ENCODE peak calls at places on chromosome X, in nine cellular contexts. One of them, this sample, is unnamed.

GRCh38 chrX:50711907-50712306 is 102.1 kb downstream of the SHROOM4 start:
- DNase-seq in adrenal gland: no peak
- DNase-seq in HCT116: no peak
- DNase-seq in IMR-90: no peak
- DNase-seq in right atrium auricular region: no peak
- DNase-seq in coronary artery: no peak
- DNase-seq in endothelial cell: no peak
- DNase-seq in neural crest cell: no peak
- DNase-seq in A549: no peak
- DNase-seq in this sample: no peak

GRCh38 chrX:129606918-129607317 is 47.8 kb downstream of the APLN start:
- DNase-seq in adrenal gland: peak
- DNase-seq in HCT116: peak
- DNase-seq in IMR-90: peak
- DNase-seq in right atrium auricular region: peak
- DNase-seq in coronary artery: no peak
- DNase-seq in endothelial cell: peak
- DNase-seq in neural crest cell: peak
- DNase-seq in A549: peak
- DNase-seq in this sample: peak

GRCh38 chrX:23317799-23318724 is 16.6 kb upstream of the PTCHD1 start:
- DNase-seq in adrenal gland: no peak
- DNase-seq in HCT116: no peak
- DNase-seq in IMR-90: no peak
- DNase-seq in right atrium auricular region: no peak
- DNase-seq in coronary artery: no peak
- DNase-seq in endothelial cell: peak
- DNase-seq in neural crest cell: peak
- DNase-seq in A549: peak
- DNase-seq in this sample: no peak

GRCh38 chrX:13938053-13938765 is 91.5 kb downstream of the GEMIN8 start:
- DNase-seq in adrenal gland: peak
- DNase-seq in HCT116: no peak
- DNase-seq in IMR-90: peak
- DNase-seq in right atrium auricular region: no peak
- DNase-seq in coronary artery: no peak
- DNase-seq in endothelial cell: peak
- DNase-seq in neural crest cell: peak
- DNase-seq in A549: peak
- DNase-seq in this sample: no peak

GRCh38 chrX:773292-774025 is 142.9 kb downstream of the SHOX start:
- DNase-seq in adrenal gland: no peak
- DNase-seq in HCT116: no peak
- DNase-seq in IMR-90: no peak
- DNase-seq in right atrium auricular region: no peak
- DNase-seq in coronary artery: peak
- DNase-seq in endothelial cell: no peak
- DNase-seq in neural crest cell: no peak
- DNase-seq in A549: no peak
- DNase-seq in this sample: no peak

GRCh38 chrX:155069414-155069813 is 1.5 kb downstream of the CMC4 start:
- DNase-seq in adrenal gland: no peak
- DNase-seq in HCT116: no peak
- DNase-seq in IMR-90: no peak
- DNase-seq in right atrium auricular region: no peak
- DNase-seq in coronary artery: no peak
- DNase-seq in endothelial cell: no peak
- DNase-seq in neural crest cell: no peak
- DNase-seq in A549: no peak
- DNase-seq in this sample: no peak

GRCh38 chrX:56462389-56462788 is 101.0 kb upstream of the UBQLN2 start:
- DNase-seq in adrenal gland: no peak
- DNase-seq in HCT116: no peak
- DNase-seq in IMR-90: no peak
- DNase-seq in right atrium auricular region: no peak
- DNase-seq in coronary artery: no peak
- DNase-seq in endothelial cell: no peak
- DNase-seq in neural crest cell: no peak
- DNase-seq in A549: no peak
- DNase-seq in this sample: no peak

GRCh38 chrX:97672138-97672537 is 788.4 kb downstream of the RPA4 start:
- DNase-seq in adrenal gland: no peak
- DNase-seq in HCT116: no peak
- DNase-seq in IMR-90: no peak
- DNase-seq in right atrium auricular region: no peak
- DNase-seq in coronary artery: no peak
- DNase-seq in endothelial cell: no peak
- DNase-seq in neural crest cell: no peak
- DNase-seq in A549: no peak
- DNase-seq in this sample: no peak

GRCh38 chrX:637660-638481 is 7.3 kb downstream of the SHOX start:
- DNase-seq in adrenal gland: no peak
- DNase-seq in HCT116: no peak
- DNase-seq in IMR-90: no peak
- DNase-seq in right atrium auricular region: no peak
- DNase-seq in coronary artery: no peak
- DNase-seq in endothelial cell: no peak
- DNase-seq in neural crest cell: no peak
- DNase-seq in A549: no peak
- DNase-seq in this sample: no peak

GRCh38 chrX:123188081-123188480 is 4.0 kb downstream of the GRIA3 start:
- DNase-seq in adrenal gland: peak
- DNase-seq in HCT116: no peak
- DNase-seq in IMR-90: no peak
- DNase-seq in right atrium auricular region: no peak
- DNase-seq in coronary artery: no peak
- DNase-seq in endothelial cell: no peak
- DNase-seq in neural crest cell: no peak
- DNase-seq in A549: no peak
- DNase-seq in this sample: peak

GRCh38 chrX:19758536-19758935 is 128.9 kb downstream of the SH3KBP1 start:
- DNase-seq in adrenal gland: no peak
- DNase-seq in HCT116: no peak
- DNase-seq in IMR-90: no peak
- DNase-seq in right atrium auricular region: no peak
- DNase-seq in coronary artery: no peak
- DNase-seq in endothelial cell: no peak
- DNase-seq in neural crest cell: no peak
- DNase-seq in A549: no peak
- DNase-seq in this sample: peak

GRCh38 chrX:109931677-109932076 is 71.2 kb upstream of the TMEM164 start:
- DNase-seq in adrenal gland: no peak
- DNase-seq in HCT116: no peak
- DNase-seq in IMR-90: no peak
- DNase-seq in right atrium auricular region: no peak
- DNase-seq in coronary artery: no peak
- DNase-seq in endothelial cell: no peak
- DNase-seq in neural crest cell: no peak
- DNase-seq in A549: no peak
- DNase-seq in this sample: no peak

GRCh38 chrX:80765226-80765625 is 44.5 kb downstream of the BRWD3 start:
- DNase-seq in adrenal gland: no peak
- DNase-seq in HCT116: no peak
- DNase-seq in IMR-90: peak
- DNase-seq in right atrium auricular region: no peak
- DNase-seq in coronary artery: no peak
- DNase-seq in endothelial cell: no peak
- DNase-seq in neural crest cell: no peak
- DNase-seq in A549: peak
- DNase-seq in this sample: peak

GRCh38 chrX:107450823-107451509 is 1.5 kb downstream of the FRMPD3 start:
- DNase-seq in adrenal gland: no peak
- DNase-seq in HCT116: no peak
- DNase-seq in IMR-90: no peak
- DNase-seq in right atrium auricular region: no peak
- DNase-seq in coronary artery: no peak
- DNase-seq in endothelial cell: peak
- DNase-seq in neural crest cell: peak
- DNase-seq in A549: peak
- DNase-seq in this sample: no peak

GRCh38 chrX:133670394-133670793 is 255.1 kb upstream of the GPC4 start:
- DNase-seq in adrenal gland: no peak
- DNase-seq in HCT116: peak
- DNase-seq in IMR-90: peak
- DNase-seq in right atrium auricular region: no peak
- DNase-seq in coronary artery: no peak
- DNase-seq in endothelial cell: peak
- DNase-seq in neural crest cell: peak
- DNase-seq in A549: peak
- DNase-seq in this sample: no peak

GRCh38 chrX:12974217-12974796 is 603 bp upstream of the TMSB4X start:
- DNase-seq in adrenal gland: peak
- DNase-seq in HCT116: no peak
- DNase-seq in IMR-90: peak
- DNase-seq in right atrium auricular region: peak
- DNase-seq in coronary artery: no peak
- DNase-seq in endothelial cell: no peak
- DNase-seq in neural crest cell: peak
- DNase-seq in A549: peak
- DNase-seq in this sample: peak

GRCh38 chrX:42825201-42825600 is 47.2 kb upstream of the PPP1R2C start:
- DNase-seq in adrenal gland: no peak
- DNase-seq in HCT116: no peak
- DNase-seq in IMR-90: no peak
- DNase-seq in right atrium auricular region: no peak
- DNase-seq in coronary artery: no peak
- DNase-seq in endothelial cell: no peak
- DNase-seq in neural crest cell: no peak
- DNase-seq in A549: no peak
- DNase-seq in this sample: no peak

GRCh38 chrX:101417981-101418841 is 10.2 kb downstream of the HNRNPH2 start:
- DNase-seq in adrenal gland: peak
- DNase-seq in HCT116: no peak
- DNase-seq in IMR-90: no peak
- DNase-seq in right atrium auricular region: no peak
- DNase-seq in coronary artery: peak
- DNase-seq in endothelial cell: peak
- DNase-seq in neural crest cell: peak
- DNase-seq in A549: no peak
- DNase-seq in this sample: no peak

GRCh38 chrX:69119122-69119521 is 46.1 kb downstream of the PJA1 start:
- DNase-seq in adrenal gland: no peak
- DNase-seq in HCT116: no peak
- DNase-seq in IMR-90: no peak
- DNase-seq in right atrium auricular region: no peak
- DNase-seq in coronary artery: no peak
- DNase-seq in endothelial cell: no peak
- DNase-seq in neural crest cell: no peak
- DNase-seq in A549: no peak
- DNase-seq in this sample: no peak
- TF ChIP-seq CTCF in adrenal gland: no peak
- TF ChIP-seq CTCF in HCT116: no peak
- TF ChIP-seq CTCF in IMR-90: no peak
- TF ChIP-seq CTCF in right atrium auricular region: no peak
- TF ChIP-seq CTCF in coronary artery: no peak
- TF ChIP-seq CTCF in endothelial cell: no peak
- TF ChIP-seq CTCF in neural crest cell: no peak
- TF ChIP-seq CTCF in A549: no peak
- TF ChIP-seq CTCF in this sample: no peak

GRCh38 chrX:119790977-119791436 is 423 bp downstream of the RPL39 start:
- DNase-seq in adrenal gland: peak
- DNase-seq in HCT116: no peak
- DNase-seq in IMR-90: peak
- DNase-seq in right atrium auricular region: no peak
- DNase-seq in coronary artery: no peak
- DNase-seq in endothelial cell: no peak
- DNase-seq in neural crest cell: peak
- DNase-seq in A549: peak
- DNase-seq in this sample: peak
- TF ChIP-seq CTCF in adrenal gland: no peak
- TF ChIP-seq CTCF in HCT116: no peak
- TF ChIP-seq CTCF in IMR-90: peak
- TF ChIP-seq CTCF in right atrium auricular region: no peak
- TF ChIP-seq CTCF in coronary artery: no peak
- TF ChIP-seq CTCF in endothelial cell: no peak
- TF ChIP-seq CTCF in neural crest cell: no peak
- TF ChIP-seq CTCF in A549: no peak
- TF ChIP-seq CTCF in this sample: peak

GRCh38 chrX:134931550-134931949 is 59.2 kb upstream of the SMIM10 start:
- DNase-seq in adrenal gland: no peak
- DNase-seq in HCT116: no peak
- DNase-seq in IMR-90: no peak
- DNase-seq in right atrium auricular region: no peak
- DNase-seq in coronary artery: no peak
- DNase-seq in endothelial cell: no peak
- DNase-seq in neural crest cell: no peak
- DNase-seq in A549: peak
- DNase-seq in this sample: no peak
- TF ChIP-seq CTCF in adrenal gland: no peak
- TF ChIP-seq CTCF in HCT116: peak
- TF ChIP-seq CTCF in IMR-90: no peak
- TF ChIP-seq CTCF in right atrium auricular region: no peak
- TF ChIP-seq CTCF in coronary artery: no peak
- TF ChIP-seq CTCF in endothelial cell: no peak
- TF ChIP-seq CTCF in neural crest cell: no peak
- TF ChIP-seq CTCF in A549: no peak
- TF ChIP-seq CTCF in this sample: peak

GRCh38 chrX:45935408-45935807 is 609.8 kb downstream of the ZNF674 start:
- DNase-seq in adrenal gland: no peak
- DNase-seq in HCT116: no peak
- DNase-seq in IMR-90: no peak
- DNase-seq in right atrium auricular region: no peak
- DNase-seq in coronary artery: no peak
- DNase-seq in endothelial cell: no peak
- DNase-seq in neural crest cell: no peak
- DNase-seq in A549: no peak
- DNase-seq in this sample: no peak
- TF ChIP-seq CTCF in adrenal gland: no peak
- TF ChIP-seq CTCF in HCT116: no peak
- TF ChIP-seq CTCF in IMR-90: no peak
- TF ChIP-seq CTCF in right atrium auricular region: no peak
- TF ChIP-seq CTCF in coronary artery: no peak
- TF ChIP-seq CTCF in endothelial cell: no peak
- TF ChIP-seq CTCF in neural crest cell: no peak
- TF ChIP-seq CTCF in A549: no peak
- TF ChIP-seq CTCF in this sample: no peak

GRCh38 chrX:39652336-39652735 is 445.4 kb downstream of the BCOR start:
- DNase-seq in adrenal gland: no peak
- DNase-seq in HCT116: peak
- DNase-seq in IMR-90: peak
- DNase-seq in right atrium auricular region: no peak
- DNase-seq in coronary artery: no peak
- DNase-seq in endothelial cell: peak
- DNase-seq in neural crest cell: no peak
- DNase-seq in A549: peak
- DNase-seq in this sample: no peak
- TF ChIP-seq CTCF in adrenal gland: peak
- TF ChIP-seq CTCF in HCT116: peak
- TF ChIP-seq CTCF in IMR-90: peak
- TF ChIP-seq CTCF in right atrium auricular region: peak
- TF ChIP-seq CTCF in coronary artery: no peak
- TF ChIP-seq CTCF in endothelial cell: no peak
- TF ChIP-seq CTCF in neural crest cell: peak
- TF ChIP-seq CTCF in A549: peak
- TF ChIP-seq CTCF in this sample: peak

GRCh38 chrX:41275661-41276609 is 58.0 kb upstream of the DDX3X start:
- DNase-seq in adrenal gland: peak
- DNase-seq in HCT116: no peak
- DNase-seq in IMR-90: peak
- DNase-seq in right atrium auricular region: no peak
- DNase-seq in coronary artery: no peak
- DNase-seq in endothelial cell: peak
- DNase-seq in neural crest cell: peak
- DNase-seq in A549: peak
- DNase-seq in this sample: peak
- TF ChIP-seq CTCF in adrenal gland: peak
- TF ChIP-seq CTCF in HCT116: peak
- TF ChIP-seq CTCF in IMR-90: peak
- TF ChIP-seq CTCF in right atrium auricular region: peak
- TF ChIP-seq CTCF in coronary artery: no peak
- TF ChIP-seq CTCF in endothelial cell: no peak
- TF ChIP-seq CTCF in neural crest cell: peak
- TF ChIP-seq CTCF in A549: peak
- TF ChIP-seq CTCF in this sample: peak